ENCODE peak calls at places on chromosomes 5 and 9, in four cellular contexts. S, F, Z and M are unnamed samples.

GRCh38 chr5:1555011-1555807 is 31.4 kb upstream of the LPCAT1 start:
- DNase-seq in S (no peak), F (peak), Z (no peak), M (no peak)

GRCh38 chr9:68530618-68531017 is 10.1 kb downstream of the TMEM252 start:
- DNase-seq in S (no peak), F (no peak), Z (no peak), M (no peak)

GRCh38 chr5:96236831-96237230 is 196.2 kb downstream of the PCSK1 start:
- DNase-seq in S (no peak), F (no peak), Z (no peak), M (no peak)

GRCh38 chr5:178199581-178200434 is 4.5 kb upstream of the HNRNPAB start:
- DNase-seq in Z (no peak), S (peak), F (no peak), M (no peak)

GRCh38 chr5:107542831-107543231 is 127.9 kb downstream of the EFNA5 start:
- DNase-seq in F (peak), S (no peak), Z (no peak), M (no peak)

GRCh38 chr5:385321-385720 is 57.7 kb upstream of the EXOC3 start:
- DNase-seq in S (no peak), F (no peak), Z (no peak), M (no peak)

GRCh38 chr5:96582343-96582742 is 79.8 kb upstream of the CAST start:
- DNase-seq in Z (no peak), S (peak), F (peak), M (peak)

GRCh38 chr5:98605010-98605425 is 168.4 kb upstream of the RGMB start:
- DNase-seq in F (no peak), Z (no peak), S (no peak), M (no peak)

GRCh38 chr5:137834498-137834897 is 33.2 kb upstream of the MYOT start:
- DNase-seq in S (no peak), Z (no peak), F (no peak), M (no peak)

GRCh38 chr9:90307177-90307833 is 335.3 kb downstream of the DIRAS2 start:
- DNase-seq in F (no peak), S (no peak), Z (no peak), M (no peak)

GRCh38 chr9:14752271-14752670 is 29.7 kb upstream of the CER1 start:
- DNase-seq in Z (no peak), S (no peak), F (no peak), M (peak)

GRCh38 chr5:112917453-112918005 is 4.5 kb downstream of the REEP5 start:
- DNase-seq in F (no peak), S (no peak), Z (no peak), M (no peak)

GRCh38 chr5:1558945-1559344 is 35.2 kb upstream of the LPCAT1 start:
- DNase-seq in S (no peak), Z (no peak), F (no peak), M (no peak)

GRCh38 chr9:124266139-124266825 is 8.5 kb downstream of the NEK6 start:
- DNase-seq in F (no peak), S (no peak), Z (no peak), M (no peak)

GRCh38 chr5:123545506-123545905 is 33.5 kb downstream of the CSNK1G3 start:
- DNase-seq in F (no peak), Z (peak), S (no peak), M (no peak)

GRCh38 chr9:85108229-85108628 is 438.7 kb downstream of the NTRK2 start:
- DNase-seq in S (no peak), Z (no peak), F (no peak), M (no peak)

GRCh38 chr9:22240619-22241018 is 206.0 kb upstream of the DMRTA1 start:
- DNase-seq in F (peak), Z (no peak), S (no peak), M (no peak)